ENCODE peak calls at places on chromosomes 12 and 14, in four cellular contexts. One of them, this sample, is unnamed.

GRCh38 chr14:68349900-68350323 is 443.0 kb downstream of the ZFP36L1 start:
- DNase-seq in GM12878: no peak
- DNase-seq in K562: no peak
- DNase-seq in HL-60: no peak
- DNase-seq in this sample: no peak

GRCh38 chr14:36006623-36007022 is 169.9 kb downstream of the PTCSC3 start:
- DNase-seq in GM12878: no peak
- DNase-seq in K562: no peak
- DNase-seq in HL-60: no peak
- DNase-seq in this sample: no peak

GRCh38 chr14:38078393-38078792 is 129.3 kb upstream of the SSTR1 start:
- DNase-seq in GM12878: no peak
- DNase-seq in K562: no peak
- DNase-seq in HL-60: no peak
- DNase-seq in this sample: no peak

GRCh38 chr12:27253347-27253746 is 9.3 kb downstream of the STK38L start:
- DNase-seq in GM12878: no peak
- DNase-seq in K562: no peak
- DNase-seq in HL-60: no peak
- DNase-seq in this sample: no peak

GRCh38 chr12:48446372-48446771 is 26.0 kb upstream of the ANP32D start:
- DNase-seq in GM12878: no peak
- DNase-seq in K562: no peak
- DNase-seq in HL-60: no peak
- DNase-seq in this sample: no peak

GRCh38 chr12:130976171-130976720 is 22.5 kb downstream of the ADGRD1 start:
- DNase-seq in GM12878: no peak
- DNase-seq in K562: no peak
- DNase-seq in HL-60: no peak
- DNase-seq in this sample: no peak

GRCh38 chr14:49923442-49923841 is 30.6 kb downstream of the ARF6 start:
- DNase-seq in GM12878: no peak
- DNase-seq in K562: no peak
- DNase-seq in HL-60: no peak
- DNase-seq in this sample: no peak

GRCh38 chr14:21024668-21025373 is at the start of gene NDRG2:
- DNase-seq in GM12878: no peak
- DNase-seq in K562: peak
- DNase-seq in HL-60: no peak
- DNase-seq in this sample: peak

GRCh38 chr14:72104011-72104613 is 171.9 kb downstream of the RGS6 start:
- DNase-seq in GM12878: no peak
- DNase-seq in K562: peak
- DNase-seq in HL-60: no peak
- DNase-seq in this sample: peak

GRCh38 chr14:100306506-100307214 is 416 bp upstream of the SLC25A29 start:
- DNase-seq in GM12878: no peak
- DNase-seq in K562: peak
- DNase-seq in HL-60: peak
- DNase-seq in this sample: peak
- TF ChIP-seq SPI1 in GM12878: no peak
- TF ChIP-seq SPI1 in K562: no peak
- TF ChIP-seq SPI1 in HL-60: no peak
- TF ChIP-seq SPI1 in this sample: no peak

GRCh38 chr12:78402366-78403134 is 462.0 kb upstream of the SYT1 start:
- DNase-seq in GM12878: no peak
- DNase-seq in K562: no peak
- DNase-seq in HL-60: no peak
- DNase-seq in this sample: no peak

GRCh38 chr12:78396538-78396937 is 468.0 kb upstream of the SYT1 start:
- DNase-seq in GM12878: no peak
- DNase-seq in K562: no peak
- DNase-seq in HL-60: no peak
- DNase-seq in this sample: no peak

GRCh38 chr12:78403681-78404080 is 460.9 kb upstream of the SYT1 start:
- DNase-seq in GM12878: no peak
- DNase-seq in K562: no peak
- DNase-seq in HL-60: no peak
- DNase-seq in this sample: no peak

GRCh38 chr12:78403136-78403535 is 461.4 kb upstream of the SYT1 start:
- DNase-seq in GM12878: no peak
- DNase-seq in K562: no peak
- DNase-seq in HL-60: no peak
- DNase-seq in this sample: no peak

DNA sequence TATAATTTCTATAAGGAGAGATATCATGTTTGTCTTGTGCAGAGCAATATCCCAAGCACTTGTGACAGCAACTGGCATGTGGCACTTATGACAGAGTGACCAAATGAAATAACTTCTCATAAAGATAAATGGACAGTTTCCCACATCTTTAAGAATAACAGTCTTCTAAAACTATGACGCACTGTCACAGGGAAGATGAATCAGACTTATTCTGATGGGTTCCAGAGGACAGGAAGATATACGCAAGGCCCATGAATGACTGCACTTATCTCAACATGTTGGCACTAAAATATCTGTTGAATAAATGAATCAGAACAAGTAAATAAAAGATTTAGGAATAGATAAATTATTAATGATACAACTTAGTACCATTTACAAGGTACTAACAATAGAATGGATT is 465.8 kb upstream of the SYT1 start:
- DNase-seq in GM12878: no peak
- DNase-seq in K562: no peak
- DNase-seq in HL-60: no peak
- DNase-seq in this sample: no peak
- TF ChIP-seq POLR2AphosphoS5 in GM12878: no peak
- TF ChIP-seq POLR2AphosphoS5 in K562: no peak
- TF ChIP-seq POLR2AphosphoS5 in HL-60: no peak
- TF ChIP-seq POLR2AphosphoS5 in this sample: no peak

DNA sequence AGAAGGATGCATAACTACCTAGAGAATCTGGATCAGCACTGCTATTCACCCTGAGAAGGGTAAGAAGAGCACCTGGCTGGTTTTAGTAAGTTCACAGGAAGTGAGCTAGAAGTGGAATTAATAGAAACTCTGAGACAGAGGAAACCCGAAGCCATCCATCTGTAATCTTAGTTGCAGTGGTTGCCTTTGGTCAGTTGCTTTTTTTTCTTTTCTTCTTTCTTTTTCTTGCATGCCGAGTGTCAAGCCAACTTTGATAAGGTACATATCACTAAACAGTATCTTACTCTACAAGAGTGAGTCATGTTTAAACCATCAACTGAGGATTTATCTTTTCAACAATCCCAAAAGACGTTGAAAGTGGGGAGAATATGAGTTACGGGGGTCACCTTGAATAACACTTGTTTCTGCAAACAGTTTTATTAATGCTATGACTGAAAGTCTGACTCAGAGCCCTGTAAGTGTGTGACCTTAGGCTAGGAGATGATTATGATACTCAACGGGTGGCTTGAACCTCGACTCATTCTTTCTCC is 26.7 kb downstream of the C12orf75 start:
- DNase-seq in GM12878: peak
- DNase-seq in K562: no peak
- DNase-seq in HL-60: no peak
- DNase-seq in this sample: no peak
- TF ChIP-seq SPI1 in GM12878: peak
- TF ChIP-seq SPI1 in K562: no peak
- TF ChIP-seq SPI1 in HL-60: no peak
- TF ChIP-seq SPI1 in this sample: peak

GRCh38 chr12:106304001-106304421 is 1.5 kb downstream of the TCP11L2 start:
- DNase-seq in GM12878: no peak
- DNase-seq in K562: no peak
- DNase-seq in HL-60: no peak
- DNase-seq in this sample: no peak

GRCh38 chr12:106301241-106301610 is 1.3 kb upstream of the TCP11L2 start:
- DNase-seq in GM12878: no peak
- DNase-seq in K562: no peak
- DNase-seq in HL-60: no peak
- DNase-seq in this sample: no peak

GRCh38 chr12:106301611-106302321 is 767 bp upstream of the TCP11L2 start:
- DNase-seq in GM12878: peak
- DNase-seq in K562: peak
- DNase-seq in HL-60: no peak
- DNase-seq in this sample: peak

GRCh38 chr12:106303202-106303820 is 778 bp downstream of the TCP11L2 start:
- DNase-seq in GM12878: no peak
- DNase-seq in K562: peak
- DNase-seq in HL-60: no peak
- DNase-seq in this sample: peak

DNA sequence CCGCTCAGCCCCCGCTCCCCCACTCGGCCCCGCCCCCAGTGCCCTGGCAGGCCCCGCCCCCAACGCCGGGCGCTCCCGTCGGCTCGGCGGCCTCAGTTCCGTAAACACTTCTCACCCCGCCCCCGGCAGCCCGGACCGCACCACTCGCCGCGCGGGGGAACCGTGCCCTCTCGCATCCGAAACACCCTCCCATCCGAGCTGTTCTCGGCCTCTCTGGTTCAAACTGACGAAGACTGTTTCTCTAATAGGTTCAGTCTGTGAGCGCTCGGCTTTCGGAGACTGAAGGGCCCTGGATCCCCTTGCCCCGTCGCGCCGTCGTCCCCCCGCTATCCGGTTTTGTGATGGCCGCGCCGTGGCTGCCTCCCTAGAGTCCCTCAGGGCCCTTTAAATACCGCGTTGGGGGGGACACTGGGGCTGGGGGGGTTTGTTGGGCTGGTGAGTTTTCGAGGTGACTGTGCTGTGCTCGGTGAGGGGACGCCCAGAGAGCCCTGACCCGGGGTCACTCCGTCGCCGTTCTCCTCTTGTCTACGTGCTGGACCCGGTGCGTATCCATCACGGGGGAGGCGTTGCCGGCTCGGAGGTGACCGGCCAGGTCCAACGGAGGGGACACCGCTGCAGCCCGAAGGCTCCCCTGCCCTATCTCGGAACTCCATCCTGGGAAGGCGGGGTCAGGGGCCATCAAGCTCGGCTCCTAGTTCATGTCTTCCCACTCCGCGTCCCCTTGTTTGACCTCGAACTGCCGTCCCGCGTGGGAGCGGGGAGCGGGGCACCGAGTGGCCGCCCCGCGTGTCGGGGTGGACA is at the start of gene TCP11L2:
- DNase-seq in GM12878: no peak
- DNase-seq in K562: peak
- DNase-seq in HL-60: no peak
- DNase-seq in this sample: peak
- TF ChIP-seq POLR2AphosphoS5 in GM12878: no peak
- TF ChIP-seq POLR2AphosphoS5 in K562: no peak
- TF ChIP-seq POLR2AphosphoS5 in HL-60: no peak
- TF ChIP-seq POLR2AphosphoS5 in this sample: no peak

GRCh38 chr12:34398706-34399630 is 376.7 kb downstream of the ALG10 start:
- DNase-seq in GM12878: no peak
- DNase-seq in K562: peak
- DNase-seq in HL-60: no peak
- DNase-seq in this sample: no peak
- TF ChIP-seq SPI1 in GM12878: no peak
- TF ChIP-seq SPI1 in K562: no peak
- TF ChIP-seq SPI1 in HL-60: no peak
- TF ChIP-seq SPI1 in this sample: no peak

GRCh38 chr12:98399532-98399931 is 115.9 kb upstream of the TMPO start:
- DNase-seq in GM12878: no peak
- DNase-seq in K562: peak
- DNase-seq in HL-60: peak
- DNase-seq in this sample: no peak
- TF ChIP-seq POLR2AphosphoS5 in GM12878: no peak
- TF ChIP-seq POLR2AphosphoS5 in K562: no peak
- TF ChIP-seq POLR2AphosphoS5 in HL-60: no peak
- TF ChIP-seq POLR2AphosphoS5 in this sample: no peak

GRCh38 chr12:94849411-94849976 is 154.0 kb downstream of the NDUFA12 start:
- DNase-seq in GM12878: no peak
- DNase-seq in K562: no peak
- DNase-seq in HL-60: no peak
- DNase-seq in this sample: no peak
- TF ChIP-seq SPI1 in GM12878: no peak
- TF ChIP-seq SPI1 in K562: no peak
- TF ChIP-seq SPI1 in HL-60: no peak
- TF ChIP-seq SPI1 in this sample: no peak

GRCh38 chr12:120206228-120206627 is 5.3 kb upstream of the RPLP0 start:
- DNase-seq in GM12878: no peak
- DNase-seq in K562: no peak
- DNase-seq in HL-60: no peak
- DNase-seq in this sample: no peak

GRCh38 chr12:120204171-120204570 is 3.3 kb upstream of the RPLP0 start:
- DNase-seq in GM12878: no peak
- DNase-seq in K562: no peak
- DNase-seq in HL-60: no peak
- DNase-seq in this sample: no peak

GRCh38 chr12:120211243-120211903 is 10.5 kb upstream of the RPLP0 start:
- DNase-seq in GM12878: no peak
- DNase-seq in K562: no peak
- DNase-seq in HL-60: no peak
- DNase-seq in this sample: no peak

GRCh38 chr12:120209851-120210250 is 8.9 kb upstream of the RPLP0 start:
- DNase-seq in GM12878: no peak
- DNase-seq in K562: no peak
- DNase-seq in HL-60: no peak
- DNase-seq in this sample: no peak

GRCh38 chr12:120207227-120207626 is 6.3 kb upstream of the RPLP0 start:
- DNase-seq in GM12878: no peak
- DNase-seq in K562: no peak
- DNase-seq in HL-60: no peak
- DNase-seq in this sample: no peak
- TF ChIP-seq POLR2AphosphoS5 in GM12878: no peak
- TF ChIP-seq POLR2AphosphoS5 in K562: no peak
- TF ChIP-seq POLR2AphosphoS5 in HL-60: no peak
- TF ChIP-seq POLR2AphosphoS5 in this sample: no peak

This sample was measured in GM12891.